ENCODE peak calls at places on chromosomes 7 and 10, in seven cellular contexts. N is IMR-90, I is prostate gland, B is HCT116, Y is A549, L is gastrocnemius medialis, K is heart left ventricle. P is an unnamed sample.
A peak's percentile ranks its signal among the peaks of the same experiment; 100 is the strongest.

GRCh38 chr7:91265693-91266066 is 1.4 kb downstream of the FZD1 start:
- DNase-seq in N (no peak), I (peak; percentile 23), B (no peak), Y (peak; percentile 5), L (no peak), K (peak; percentile 10), P (no peak)

GRCh38 chr10:1732501-1733123 is 4.7 kb downstream of the ADARB2 start:
- DNase-seq in N (no peak), I (peak; percentile 61), B (no peak), Y (no peak), L (no peak), K (no peak), P (peak; percentile 41)

GRCh38 chr7:16084370-16084769 is 337.0 kb downstream of the CRPPA start:
- DNase-seq in N (peak; percentile 8), I (no peak), B (no peak), Y (no peak), L (no peak), K (no peak), P (no peak)

GRCh38 chr7:75984130-75985008 is 10.0 kb downstream of the TMEM120A start:
- DNase-seq in N (no peak), I (no peak), B (no peak), Y (no peak), L (no peak), K (no peak), P (peak; percentile 6)

GRCh38 chr10:60865198-60865783 is 78.7 kb downstream of the RHOBTB1 start:
- DNase-seq in N (no peak), I (no peak), B (no peak), Y (no peak), L (no peak), K (no peak), P (no peak)

GRCh38 chr7:35695628-35695888 is 623 bp upstream of the HERPUD2 start:
- DNase-seq in N (no peak), I (no peak), B (no peak), Y (peak; percentile 9), L (no peak), K (no peak), P (no peak)

GRCh38 chr7:150964593-150965111 is 13.5 kb downstream of the KCNH2 start:
- DNase-seq in N (no peak), I (no peak), B (no peak), Y (no peak), L (no peak), K (peak; percentile 88), P (peak; percentile 51)

GRCh38 chr10:104580321-104580720 is 60.8 kb upstream of the SORCS3 start:
- DNase-seq in N (peak; percentile 38), I (no peak), B (no peak), Y (no peak), L (no peak), K (no peak), P (no peak)

GRCh38 chr10:52436664-52437063 is 122.6 kb downstream of the DKK1 start:
- DNase-seq in N (peak; percentile 93), I (no peak), B (no peak), Y (no peak), L (no peak), K (no peak), P (no peak)

GRCh38 chr7:149625947-149626392 is 128.4 kb upstream of the ZNF746 start:
- DNase-seq in N (no peak), I (peak; percentile 73), B (no peak), Y (no peak), L (no peak), K (no peak), P (no peak)

GRCh38 chr7:37698271-37698670 is 14.7 kb downstream of the GPR141 start:
- DNase-seq in N (no peak), I (no peak), B (no peak), Y (no peak), L (no peak), K (no peak), P (no peak)

GRCh38 chr10:47025253-47025539 is 114.0 kb downstream of the PTPN20 start:
- DNase-seq in N (no peak), I (no peak), B (no peak), Y (no peak), L (no peak), K (no peak), P (no peak)

GRCh38 chr10:96578022-96578421 is 8.8 kb downstream of the TM9SF3 start:
- DNase-seq in N (no peak), I (no peak), B (no peak), Y (no peak), L (no peak), K (no peak), P (no peak)

GRCh38 chr10:96577037-96577436 is 9.8 kb downstream of the TM9SF3 start:
- DNase-seq in N (no peak), I (peak; percentile 22), B (no peak), Y (peak; percentile 15), L (no peak), K (no peak), P (no peak)

GRCh38 chr10:96578633-96579032 is 8.2 kb downstream of the TM9SF3 start:
- DNase-seq in N (no peak), I (no peak), B (no peak), Y (no peak), L (no peak), K (no peak), P (peak; percentile 42)

GRCh38 chr10:96576277-96576980 is 10.4 kb downstream of the TM9SF3 start:
- DNase-seq in N (no peak), I (no peak), B (no peak), Y (no peak), L (no peak), K (no peak), P (no peak)

DNA sequence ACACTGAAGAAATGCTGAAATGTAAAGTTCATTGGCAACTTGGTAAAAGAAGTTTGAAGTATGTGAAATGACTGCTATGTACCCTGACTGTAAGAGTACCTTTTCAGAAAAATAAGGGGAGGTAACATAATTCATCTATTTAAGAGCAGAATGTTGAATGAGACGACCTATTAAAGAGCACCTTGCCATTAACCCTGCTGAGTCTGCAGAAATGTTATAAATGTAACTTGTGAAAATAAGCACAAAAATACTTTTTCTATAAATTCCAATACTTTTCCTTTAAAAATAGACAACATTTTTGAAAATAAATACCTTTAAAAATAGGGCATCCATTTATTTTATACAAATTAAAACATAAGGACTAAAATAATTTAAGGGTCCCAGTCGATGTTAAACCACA is 7.7 kb downstream of the TM9SF3 start:
- DNase-seq in N (no peak), I (no peak), B (no peak), Y (no peak), L (no peak), K (no peak), P (no peak)
- H3K4me1 ChIP-seq in N (peaks cover 5% of the 10 kb centered on the region), I (peaks cover 24% of the 10 kb centered on the region), B (no peaks in the 10 kb centered on the region), Y (peaks cover 42% of the 10 kb centered on the region), L (peaks cover 44% of the 10 kb centered on the region), K (peaks cover 24% of the 10 kb centered on the region), P (peaks cover 77% of the 10 kb centered on the region)

DNA sequence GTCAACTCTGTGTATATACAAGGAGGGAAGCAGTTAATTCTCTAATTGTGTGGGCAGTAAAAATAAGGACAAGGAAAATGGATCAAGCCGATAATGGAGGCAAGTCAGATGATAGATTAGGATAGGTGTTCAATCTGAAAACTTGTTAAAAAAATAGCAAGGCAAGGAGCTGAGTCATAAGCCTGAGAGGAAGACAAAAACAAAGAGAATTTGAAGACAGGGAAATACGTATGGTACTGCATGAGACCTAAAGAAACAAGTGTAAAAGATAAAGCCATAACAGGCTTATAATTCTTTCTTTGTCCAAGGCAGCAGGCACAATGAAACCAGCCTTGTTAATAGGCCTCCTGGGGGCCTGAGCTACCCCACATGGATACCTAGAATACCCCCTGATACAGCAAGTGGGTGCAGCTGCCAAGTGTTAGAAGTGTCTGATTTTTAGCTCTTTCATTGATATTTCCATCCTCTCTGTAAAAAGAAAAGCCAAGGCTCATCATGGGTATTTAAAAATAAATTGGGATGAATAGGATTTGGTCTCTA is 1570.6 kb upstream of the LRRTM3 start:
- DNase-seq in N (no peak), I (no peak), B (no peak), Y (no peak), L (no peak), K (no peak), P (no peak)
- TF ChIP-seq POLR2A in N (no peak), I (no peak), B (no peak), Y (no peak), L (no peak), K (no peak), P (no peak)

GRCh38 chr7:2014391-2015241 is 218.1 kb downstream of the MAD1L1 start:
- DNase-seq in N (no peak), I (peak; percentile 72), B (no peak), Y (no peak), L (no peak), K (no peak), P (no peak)
- H3K27ac ChIP-seq in N (no peak overlapping the region), I (no peak overlapping the region), B (no peak overlapping the region), Y (no peak overlapping the region), L (no peak overlapping the region), K (no peak overlapping the region), P (no peak overlapping the region)

GRCh38 chr7:135980665-135981180 is 3.6 kb upstream of the MTPN start:
- DNase-seq in N (peak; percentile 39), I (no peak), B (no peak), Y (no peak), L (no peak), K (no peak), P (peak; percentile 24)
- H3K4me1 ChIP-seq in N (peaks cover 1% of the 10 kb centered on the region), I (peaks cover 3% of the 10 kb centered on the region), B (peaks cover 2% of the 10 kb centered on the region), Y (peaks cover 5% of the 10 kb centered on the region), L (peaks cover 8% of the 10 kb centered on the region), K (peaks cover 7% of the 10 kb centered on the region), P (peaks cover 11% of the 10 kb centered on the region)

DNA sequence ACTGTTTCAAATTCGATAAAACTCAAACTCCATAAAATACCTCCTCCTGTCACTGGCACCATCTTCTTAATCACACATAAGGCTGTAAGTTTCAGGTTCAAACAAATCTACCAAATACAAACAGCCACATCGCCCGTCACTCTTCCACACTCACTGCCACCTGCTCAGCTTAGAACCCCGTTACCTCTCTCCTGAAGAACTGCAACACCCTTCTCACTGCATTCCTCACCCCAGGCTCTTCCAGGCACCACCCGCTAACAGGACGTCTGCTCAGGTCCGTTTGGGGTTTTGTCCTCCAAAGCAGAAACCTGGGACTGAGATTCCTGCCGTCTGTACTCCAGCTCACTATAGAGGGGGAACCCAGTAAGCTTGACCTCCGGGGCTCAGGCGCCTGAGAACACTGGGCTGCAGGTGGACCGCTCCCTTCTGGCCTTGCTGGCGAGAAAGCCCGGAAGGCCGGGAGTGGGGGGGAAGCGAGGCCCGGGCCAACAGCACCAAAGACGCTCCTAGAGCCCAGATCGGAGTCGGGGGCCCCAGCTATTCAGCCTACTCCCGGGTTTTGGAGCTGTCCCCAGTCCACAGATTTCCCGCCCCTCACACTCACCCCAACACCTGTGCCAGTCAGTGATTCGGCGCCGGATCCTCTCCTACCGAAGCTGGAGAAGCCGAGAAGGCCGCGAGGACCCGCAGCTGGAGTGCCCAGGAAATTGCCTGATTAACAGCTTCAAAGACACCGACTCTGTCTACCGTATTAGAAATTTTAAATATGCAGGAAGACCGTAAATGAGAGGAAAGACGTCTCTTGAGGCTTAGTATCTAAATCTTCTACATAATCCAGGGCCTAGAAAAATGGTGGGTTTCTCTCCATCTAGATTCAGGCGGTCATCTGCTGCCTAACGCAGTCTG is at the start of gene AP3M1:
- DNase-seq in N (no peak), I (peak; percentile 78), B (no peak), Y (no peak), L (peak; percentile 77), K (peak; percentile 85), P (peak; percentile 82)
- TF ChIP-seq POLR2A in N (no peak), I (no peak), B (peak; percentile 48), Y (peak; percentile 49), L (no peak), K (no peak), P (peak; percentile 24)

P was measured in body of pancreas.